ENCODE peak calls at places on chromosomes 11 and 22, in seven cellular contexts. One of them, this sample, is unnamed.

GRCh38 chr11:59894616-59895015 is 16.0 kb downstream of the OOSP3 start:
- DNase-seq in upper lobe of left lung: no peak
- DNase-seq in K562: no peak
- DNase-seq in HCT116: no peak
- DNase-seq in spleen: no peak
- DNase-seq in stomach: no peak
- DNase-seq in suprapubic skin: no peak
- DNase-seq in this sample: no peak

GRCh38 chr11:6618117-6619020 is 853 bp downstream of the TPP1 start:
- DNase-seq in upper lobe of left lung: no peak
- DNase-seq in K562: peak; percentile 75
- DNase-seq in HCT116: no peak
- DNase-seq in spleen: peak; percentile 86
- DNase-seq in stomach: peak; percentile 49
- DNase-seq in suprapubic skin: no peak
- DNase-seq in this sample: no peak

GRCh38 chr11:17575431-17576425 is 28.7 kb downstream of the OTOG start:
- DNase-seq in upper lobe of left lung: no peak
- DNase-seq in K562: no peak
- DNase-seq in HCT116: no peak
- DNase-seq in spleen: no peak
- DNase-seq in stomach: peak; percentile 18
- DNase-seq in suprapubic skin: no peak
- DNase-seq in this sample: no peak

GRCh38 chr11:3939651-3940190 is 84.3 kb downstream of the STIM1 start:
- DNase-seq in upper lobe of left lung: no peak
- DNase-seq in K562: no peak
- DNase-seq in HCT116: no peak
- DNase-seq in spleen: no peak
- DNase-seq in stomach: no peak
- DNase-seq in suprapubic skin: no peak
- DNase-seq in this sample: peak; percentile 58

GRCh38 chr22:43396934-43397457 is 14.8 kb upstream of the MPPED1 start:
- DNase-seq in upper lobe of left lung: peak; percentile 74
- DNase-seq in K562: no peak
- DNase-seq in HCT116: no peak
- DNase-seq in spleen: peak; percentile 68
- DNase-seq in stomach: peak; percentile 66
- DNase-seq in suprapubic skin: no peak
- DNase-seq in this sample: no peak

GRCh38 chr11:20203836-20204235 is 43.6 kb upstream of the DBX1 start:
- DNase-seq in upper lobe of left lung: no peak
- DNase-seq in K562: peak; percentile 16
- DNase-seq in HCT116: no peak
- DNase-seq in spleen: no peak
- DNase-seq in stomach: no peak
- DNase-seq in suprapubic skin: no peak
- DNase-seq in this sample: no peak

GRCh38 chr11:31834237-31834636 is 23.1 kb upstream of the PAX6 start:
- DNase-seq in upper lobe of left lung: no peak
- DNase-seq in K562: no peak
- DNase-seq in HCT116: no peak
- DNase-seq in spleen: no peak
- DNase-seq in stomach: no peak
- DNase-seq in suprapubic skin: no peak
- DNase-seq in this sample: no peak

GRCh38 chr22:30636226-30637077 is 871 bp downstream of the SLC35E4 start:
- DNase-seq in upper lobe of left lung: peak; percentile 85
- DNase-seq in K562: no peak
- DNase-seq in HCT116: no peak
- DNase-seq in spleen: peak; percentile 84
- DNase-seq in stomach: peak; percentile 28
- DNase-seq in suprapubic skin: no peak
- DNase-seq in this sample: no peak

GRCh38 chr11:3056296-3057068 is 741 bp downstream of the CARS1 start:
- DNase-seq in upper lobe of left lung: peak; percentile 84
- DNase-seq in K562: no peak
- DNase-seq in HCT116: no peak
- DNase-seq in spleen: no peak
- DNase-seq in stomach: peak; percentile 54
- DNase-seq in suprapubic skin: no peak
- DNase-seq in this sample: no peak

GRCh38 chr11:65432686-65433582 is 10.3 kb downstream of the NEAT1 start:
- DNase-seq in upper lobe of left lung: no peak
- DNase-seq in K562: no peak
- DNase-seq in HCT116: no peak
- DNase-seq in spleen: no peak
- DNase-seq in stomach: no peak
- DNase-seq in suprapubic skin: no peak
- DNase-seq in this sample: no peak

GRCh38 chr11:99548264-99548663 is 527.5 kb downstream of the CNTN5 start:
- DNase-seq in upper lobe of left lung: no peak
- DNase-seq in K562: no peak
- DNase-seq in HCT116: no peak
- DNase-seq in spleen: no peak
- DNase-seq in stomach: no peak
- DNase-seq in suprapubic skin: no peak
- DNase-seq in this sample: no peak

GRCh38 chr11:70491696-70492472 is 93.6 kb downstream of the CTTN start:
- DNase-seq in upper lobe of left lung: no peak
- DNase-seq in K562: no peak
- DNase-seq in HCT116: no peak
- DNase-seq in spleen: peak; percentile 62
- DNase-seq in stomach: no peak
- DNase-seq in suprapubic skin: peak; percentile 37
- DNase-seq in this sample: no peak

GRCh38 chr22:29344137-29344536 is 28.6 kb upstream of the RASL10A start:
- DNase-seq in upper lobe of left lung: no peak
- DNase-seq in K562: no peak
- DNase-seq in HCT116: peak; percentile 86
- DNase-seq in spleen: no peak
- DNase-seq in stomach: peak; percentile 88
- DNase-seq in suprapubic skin: no peak
- DNase-seq in this sample: no peak

GRCh38 chr11:2307733-2308331 is 6.0 kb downstream of the TSPAN32 start:
- DNase-seq in upper lobe of left lung: peak; percentile 47
- DNase-seq in K562: no peak
- DNase-seq in HCT116: no peak
- DNase-seq in spleen: peak; percentile 61
- DNase-seq in stomach: no peak
- DNase-seq in suprapubic skin: no peak
- DNase-seq in this sample: no peak

GRCh38 chr22:20256562-20257473 is 11.3 kb downstream of the RTN4R start:
- DNase-seq in upper lobe of left lung: peak; percentile 66
- DNase-seq in K562: peak; percentile 47
- DNase-seq in HCT116: no peak
- DNase-seq in spleen: no peak
- DNase-seq in stomach: no peak
- DNase-seq in suprapubic skin: no peak
- DNase-seq in this sample: no peak

GRCh38 chr22:28072066-28072465 is 153.0 kb upstream of the PITPNB start:
- DNase-seq in upper lobe of left lung: no peak
- DNase-seq in K562: no peak
- DNase-seq in HCT116: no peak
- DNase-seq in spleen: no peak
- DNase-seq in stomach: no peak
- DNase-seq in suprapubic skin: no peak
- DNase-seq in this sample: no peak

DNA sequence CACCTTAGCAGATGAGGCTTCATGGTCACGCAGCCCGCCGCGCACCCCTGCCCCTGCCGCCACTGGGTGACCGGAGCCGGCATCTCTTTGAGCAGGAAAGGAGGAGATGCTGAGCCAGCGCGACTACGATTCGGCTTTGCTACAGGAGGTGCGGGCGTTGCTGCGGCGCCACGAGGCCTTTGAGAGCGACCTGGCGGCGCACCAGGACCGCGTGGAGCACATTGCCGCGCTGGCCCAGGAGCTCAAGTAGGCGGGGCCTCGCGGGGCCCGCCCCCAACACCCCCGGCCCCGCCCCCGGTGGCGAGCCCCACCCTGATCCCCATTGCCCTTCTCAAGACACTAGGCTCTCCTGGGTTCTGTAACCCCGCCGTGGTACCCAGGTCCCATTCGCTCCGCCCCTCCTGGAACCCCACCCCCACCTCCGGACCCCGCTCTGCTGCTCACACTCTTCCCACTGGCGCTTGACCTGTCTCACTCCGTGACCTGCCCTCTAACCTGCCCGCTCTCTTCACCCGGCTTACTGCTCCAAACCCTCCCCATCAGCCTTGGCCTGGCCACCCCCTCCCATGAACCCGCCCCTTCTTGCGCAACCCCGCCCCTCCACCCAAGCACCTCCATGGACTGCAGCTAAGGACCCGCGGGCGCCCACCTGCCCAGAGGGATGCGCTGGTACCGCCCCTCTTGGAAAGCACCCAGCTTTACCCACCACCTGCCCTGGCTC is 9.1 kb downstream of the CTSF start:
- DNase-seq in upper lobe of left lung: peak; percentile 91
- DNase-seq in K562: peak; percentile 96
- DNase-seq in HCT116: no peak
- DNase-seq in spleen: no peak
- DNase-seq in stomach: peak; percentile 33
- DNase-seq in suprapubic skin: no peak
- DNase-seq in this sample: peak; percentile 64
- TF ChIP-seq POLR2AphosphoS5 in upper lobe of left lung: no peak
- TF ChIP-seq POLR2AphosphoS5 in K562: no peak
- TF ChIP-seq POLR2AphosphoS5 in HCT116: no peak
- TF ChIP-seq POLR2AphosphoS5 in spleen: no peak
- TF ChIP-seq POLR2AphosphoS5 in stomach: no peak
- TF ChIP-seq POLR2AphosphoS5 in suprapubic skin: no peak
- TF ChIP-seq POLR2AphosphoS5 in this sample: no peak

DNA sequence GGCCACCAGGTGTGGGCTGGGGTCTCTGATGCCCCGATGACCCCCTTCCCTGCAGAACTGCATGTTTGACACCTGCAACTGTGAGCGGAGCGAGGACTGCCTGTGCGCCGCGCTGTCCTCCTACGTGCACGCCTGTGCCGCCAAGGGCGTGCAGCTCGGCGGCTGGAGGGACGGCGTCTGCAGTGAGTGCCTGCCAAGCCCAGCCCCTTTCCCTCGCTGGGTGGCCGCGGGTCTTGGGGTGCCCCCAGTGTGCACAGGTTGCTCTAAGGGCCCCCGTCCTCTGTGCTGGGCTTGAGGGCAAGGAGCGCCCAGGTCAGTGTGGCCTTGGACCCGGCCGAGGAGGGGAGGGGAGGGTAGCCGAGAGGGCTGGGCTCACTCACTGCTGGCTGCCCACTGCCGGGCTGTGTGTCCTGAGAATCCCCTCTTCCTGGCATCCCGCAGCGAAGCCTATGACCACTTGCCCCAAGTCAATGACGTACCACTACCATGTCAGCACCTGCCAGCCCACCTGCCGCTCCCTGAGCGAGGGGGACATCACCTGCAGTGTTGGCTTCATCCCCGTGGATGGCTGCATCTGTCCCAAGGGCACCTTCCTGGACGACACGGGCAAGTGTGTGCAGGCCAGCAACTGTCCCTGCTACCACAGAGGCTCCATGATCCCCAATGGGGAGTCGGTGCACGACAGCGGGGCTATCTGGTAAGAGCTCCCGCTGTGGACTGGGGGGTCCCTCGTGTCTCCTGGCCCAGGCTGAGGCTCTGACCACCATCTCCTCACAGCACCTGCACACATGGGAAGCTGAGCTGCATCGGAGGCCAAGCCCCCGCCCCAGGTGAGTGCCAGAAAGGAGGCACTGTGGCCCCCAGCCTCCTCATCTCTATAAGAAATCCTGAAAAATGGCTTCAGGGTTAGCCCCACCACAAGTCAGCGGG is 17.0 kb downstream of the MUC5AC start:
- DNase-seq in upper lobe of left lung: peak; percentile 80
- DNase-seq in K562: no peak
- DNase-seq in HCT116: no peak
- DNase-seq in spleen: no peak
- DNase-seq in stomach: no peak
- DNase-seq in suprapubic skin: no peak
- DNase-seq in this sample: no peak
- H3K9me3 ChIP-seq in upper lobe of left lung: no peaks in the 10 kb centered on the region
- H3K9me3 ChIP-seq in K562: peaks cover 2% of the 10 kb centered on the region
- H3K9me3 ChIP-seq in HCT116: peaks cover 4% of the 10 kb centered on the region
- H3K9me3 ChIP-seq in spleen: no peaks in the 10 kb centered on the region
- H3K9me3 ChIP-seq in stomach: no peaks in the 10 kb centered on the region
- H3K9me3 ChIP-seq in suprapubic skin: no peaks in the 10 kb centered on the region
- H3K9me3 ChIP-seq in this sample: no peaks in the 10 kb centered on the region

DNA sequence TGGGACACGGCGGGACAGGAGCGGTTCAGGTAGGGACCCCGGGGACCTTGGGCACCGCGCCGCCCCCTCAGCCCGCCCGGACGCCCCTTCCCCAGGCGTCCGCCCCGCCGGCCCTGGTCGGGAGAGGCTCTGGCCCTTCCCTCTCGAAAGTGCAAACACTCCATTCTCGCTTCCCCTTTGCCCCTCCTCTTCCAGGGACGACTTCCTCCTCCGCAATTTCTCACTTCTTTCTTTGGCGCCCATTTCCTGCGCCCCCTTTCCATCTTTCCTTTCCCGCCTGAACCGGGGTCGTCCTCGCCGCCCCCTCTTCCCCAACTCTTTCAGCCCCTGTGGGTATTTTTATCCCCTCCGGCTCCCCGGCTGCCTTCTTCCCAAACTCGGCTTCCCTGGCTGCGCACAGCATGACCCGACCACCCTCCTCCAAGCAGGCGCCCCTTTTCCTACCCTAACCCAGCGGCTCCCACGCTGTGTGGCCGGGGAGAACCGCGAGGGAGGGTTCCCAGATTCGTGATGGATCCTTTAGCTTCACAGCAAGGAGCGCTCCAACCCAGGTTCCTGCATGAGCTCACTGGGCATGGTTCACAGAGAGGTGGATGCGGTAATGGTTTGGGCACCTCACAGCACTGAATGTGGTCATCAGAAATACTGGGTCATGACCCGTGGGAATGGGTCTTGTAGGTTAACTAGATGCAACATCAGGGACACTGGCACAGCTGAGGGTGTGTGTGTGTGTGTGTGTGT is 689 bp downstream of the RAB39A start:
- DNase-seq in upper lobe of left lung: peak; percentile 56
- DNase-seq in K562: no peak
- DNase-seq in HCT116: no peak
- DNase-seq in spleen: peak; percentile 78
- DNase-seq in stomach: no peak
- DNase-seq in suprapubic skin: no peak
- DNase-seq in this sample: no peak
- H3K4me3 ChIP-seq in upper lobe of left lung: peak overlapping the region; percentile 45
- H3K4me3 ChIP-seq in K562: peak overlapping the region; percentile 15
- H3K4me3 ChIP-seq in HCT116: no peak overlapping the region
- H3K4me3 ChIP-seq in spleen: peak overlapping the region; percentile 75
- H3K4me3 ChIP-seq in stomach: peak overlapping the region; percentile 45
- H3K4me3 ChIP-seq in suprapubic skin: peak overlapping the region; percentile 55
- H3K4me3 ChIP-seq in this sample: peak overlapping the region; percentile 37

DNA sequence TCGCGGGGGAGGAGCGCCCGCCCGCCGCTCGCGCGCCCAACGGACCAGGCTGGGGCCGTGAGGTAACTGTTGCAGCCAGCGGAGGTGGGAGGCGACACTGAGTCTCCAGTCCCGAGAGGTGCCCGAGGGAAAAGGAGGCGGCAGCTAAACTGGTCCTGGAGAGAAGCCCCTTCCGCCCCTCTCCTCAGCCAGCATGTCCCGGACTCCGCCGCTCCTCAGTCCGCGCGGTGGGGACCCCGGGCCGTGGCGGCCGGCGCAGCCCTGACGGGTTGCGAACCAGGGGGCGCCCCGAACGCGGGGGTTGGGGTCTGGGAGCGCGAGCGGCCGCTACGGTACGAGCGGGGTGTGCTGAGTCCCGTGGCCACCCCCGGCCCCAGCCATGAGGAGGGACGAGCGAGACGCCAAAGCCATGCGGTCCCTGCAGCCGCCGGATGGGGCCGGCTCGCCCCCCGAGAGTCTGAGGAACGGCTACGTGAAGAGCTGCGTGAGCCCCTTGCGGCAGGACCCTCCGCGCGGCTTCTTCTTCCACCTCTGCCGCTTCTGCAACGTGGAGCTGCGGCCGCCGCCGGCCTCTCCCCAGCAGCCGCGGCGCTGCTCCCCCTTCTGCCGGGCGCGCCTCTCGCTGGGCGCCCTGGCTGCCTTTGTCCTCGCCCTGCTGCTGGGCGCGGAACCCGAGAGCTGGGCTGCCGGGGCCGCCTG is at the start of gene PDE3B:
- DNase-seq in upper lobe of left lung: peak; percentile 91
- DNase-seq in K562: peak; percentile 44
- DNase-seq in HCT116: peak; percentile 59
- DNase-seq in spleen: peak; percentile 95
- DNase-seq in stomach: peak; percentile 84
- DNase-seq in suprapubic skin: peak; percentile 70
- DNase-seq in this sample: no peak
- TF ChIP-seq POLR2AphosphoS5 in upper lobe of left lung: peak; percentile 31
- TF ChIP-seq POLR2AphosphoS5 in K562: peak; percentile 85
- TF ChIP-seq POLR2AphosphoS5 in HCT116: peak; percentile 81
- TF ChIP-seq POLR2AphosphoS5 in spleen: peak; percentile 91
- TF ChIP-seq POLR2AphosphoS5 in stomach: peak; percentile 66
- TF ChIP-seq POLR2AphosphoS5 in suprapubic skin: no peak
- TF ChIP-seq POLR2AphosphoS5 in this sample: no peak

This sample was measured in vagina.